ENCODE peak calls at places on chromosomes 1 and 21, in seven cellular contexts. E is fibroblast of lung; S is choroid plexus epithelial cell; I is mesothelial cell of epicardium; Y is activated CD8-positive, alpha-beta T cell treated with anti-CD3 and anti-CD28 coated beads for 36 hours; W is ovary; F is MCF 10A. X is an unnamed sample.

GRCh38 chr1:79604490-79605198 is 598.1 kb upstream of the ADGRL4 start:
- DNase-seq in I (no peak), W (no peak), E (no peak), S (no peak), Y (no peak), F (no peak), X (no peak)

GRCh38 chr1:92844439-92844838 is 12.6 kb downstream of the RPL5 start:
- DNase-seq in I (no peak), S (no peak), Y (no peak), W (no peak), F (no peak), E (no peak), X (no peak)

GRCh38 chr1:76695535-76695934 is 171.7 kb upstream of the ST6GALNAC5 start:
- DNase-seq in F (no peak), W (no peak), I (no peak), E (no peak), Y (no peak), S (no peak), X (no peak)

GRCh38 chr1:58442114-58442513 is 104.4 kb downstream of the OMA1 start:
- DNase-seq in Y (no peak), W (no peak), I (no peak), S (peak), F (no peak), E (peak), X (no peak)

GRCh38 chr1:228989992-228990827 is 254.9 kb downstream of the RHOU start:
- DNase-seq in F (no peak), W (peak), Y (peak), S (peak), E (no peak), I (no peak), X (no peak)

GRCh38 chr1:203556047-203556851 is 62.3 kb downstream of the OPTC start:
- DNase-seq in W (peak), S (peak), F (no peak), Y (no peak), E (peak), I (no peak), X (no peak)

GRCh38 chr1:231359113-231359512 is 21.0 kb downstream of the SPRTN start:
- DNase-seq in F (peak), E (peak), W (no peak), Y (peak), S (peak), I (no peak), X (no peak)

GRCh38 chr1:86515597-86515996 is 31.3 kb upstream of the CLCA4 start:
- DNase-seq in S (peak), F (peak), I (no peak), W (no peak), Y (no peak), E (no peak), X (no peak)

GRCh38 chr1:8239039-8239305 is 78.9 kb upstream of the SLC45A1 start:
- DNase-seq in E (peak), W (peak), I (no peak), Y (no peak), S (peak), F (peak), X (no peak)

GRCh38 chr1:113042336-113043143 is 30.5 kb upstream of the LRIG2 start:
- DNase-seq in Y (peak), E (peak), W (peak), I (peak), S (peak), F (peak), X (peak)

GRCh38 chr1:222653178-222653827 is 35.4 kb downstream of the MIA3 start:
- DNase-seq in F (no peak), W (no peak), S (no peak), Y (peak), I (no peak), E (no peak), X (no peak)

GRCh38 chr1:51328926-51329325 is 1.4 kb downstream of the TTC39A start:
- DNase-seq in Y (no peak), W (no peak), F (no peak), I (no peak), E (no peak), S (no peak), X (no peak)
- TF ChIP-seq CTCF in Y (no peak), W (no peak), F (no peak), I (no peak), E (no peak), S (no peak), X (no peak)

GRCh38 chr1:240046000-240046399 is 45.7 kb upstream of the FMN2 start:
- DNase-seq in I (no peak), Y (no peak), E (no peak), F (no peak), W (no peak), S (no peak), X (no peak)
- TF ChIP-seq CTCF in I (no peak), Y (no peak), E (no peak), F (no peak), W (no peak), S (no peak), X (no peak)

GRCh38 chr1:17696417-17697301 is 58.5 kb upstream of the ACTL8 start:
- DNase-seq in E (peak), S (peak), Y (no peak), I (peak), F (peak), W (peak), X (no peak)
- TF ChIP-seq CTCF in E (peak), S (peak), Y (no peak), I (peak), F (peak), W (no peak), X (peak)

GRCh38 chr21:18370292-18370691 is 33.3 kb downstream of the TMPRSS15 start:
- DNase-seq in E (no peak), I (no peak), F (no peak), S (no peak), Y (no peak), W (no peak), X (no peak)
- TF ChIP-seq CTCF in E (no peak), I (no peak), F (no peak), S (no peak), Y (no peak), W (no peak), X (no peak)